ENCODE peak calls at places on chromosomes 6 and 20, in ten cellular contexts. W is fibroblast of lung; Z is right atrium auricular region; B is HCT116; X is endothelial cell; I is tibial nerve; Q is adrenal gland; J is activated CD8-positive, alpha-beta T cell treated with anti-CD3 and anti-CD28 coated beads for 36 hours; F is GM12864; N is fibroblast of pulmonary artery. D is an unnamed sample.

GRCh38 chr6:125170376-125170775 is 16.8 kb downstream of the TPD52L1 start:
- DNase-seq in J (no peak), B (no peak), W (peak), X (no peak), F (no peak), N (peak), I (no peak), Z (no peak), Q (peak), D (no peak)

GRCh38 chr20:4556781-4557180 is 164.9 kb upstream of the PRND start:
- DNase-seq in W (no peak), Q (no peak), F (no peak), B (no peak), Z (no peak), N (no peak), J (no peak), I (no peak), X (no peak), D (no peak)

GRCh38 chr6:44047801-44048200 is 79.5 kb downstream of the MRPL14 start:
- DNase-seq in F (no peak), B (no peak), N (no peak), Q (no peak), X (no peak), W (no peak), Z (no peak), J (no peak), I (no peak), D (no peak)

GRCh38 chr6:43457643-43458042 is 2.3 kb upstream of the DLK2 start:
- DNase-seq in Q (no peak), X (no peak), N (no peak), I (no peak), J (no peak), B (no peak), F (no peak), Z (no peak), W (no peak), D (no peak)

GRCh38 chr20:25302596-25302995 is 54.7 kb downstream of the PYGB start:
- DNase-seq in F (no peak), X (no peak), I (no peak), J (no peak), Z (no peak), B (no peak), Q (no peak), N (no peak), W (no peak), D (no peak)

GRCh38 chr6:140071601-140072062 is 697.2 kb upstream of the CITED2 start:
- DNase-seq in X (no peak), Q (no peak), Z (no peak), J (no peak), W (peak), F (no peak), B (no peak), N (peak), I (no peak), D (no peak)

GRCh38 chr20:34058831-34059230 is 53.2 kb downstream of the EIF2S2 start:
- DNase-seq in F (no peak), I (no peak), Z (no peak), W (no peak), J (peak), B (no peak), Q (no peak), X (no peak), N (no peak), D (no peak)

GRCh38 chr6:2504495-2505064 is 246.1 kb downstream of the MYLK4 start:
- DNase-seq in Z (no peak), J (no peak), B (no peak), X (no peak), I (no peak), W (no peak), N (no peak), F (no peak), Q (no peak), D (no peak)

GRCh38 chr6:112289039-112289566 is 34.7 kb upstream of the LAMA4 start:
- DNase-seq in Z (peak), I (peak), J (no peak), B (no peak), N (peak), X (no peak), Q (no peak), W (peak), F (no peak), D (no peak)

GRCh38 chr6:30810813-30811329 is 66.5 kb upstream of the IER3 start:
- DNase-seq in Z (no peak), J (peak), X (no peak), B (peak), N (no peak), Q (no peak), F (peak), W (no peak), I (no peak), D (peak)

GRCh38 chr6:129309154-129309553 is 400.8 kb downstream of the ARHGAP18 start:
- DNase-seq in Q (no peak), X (no peak), Z (no peak), F (no peak), J (no peak), N (no peak), W (no peak), I (no peak), B (no peak), D (no peak)

GRCh38 chr6:147561742-147562141 is 53.3 kb downstream of the SAMD5 start:
- DNase-seq in W (no peak), I (no peak), Q (no peak), B (no peak), F (no peak), Z (no peak), J (no peak), X (no peak), N (no peak), D (no peak)

GRCh38 chr20:577167-577791 is 32.8 kb downstream of the TCF15 start:
- DNase-seq in J (no peak), I (no peak), F (no peak), W (no peak), Z (no peak), X (no peak), Q (no peak), B (peak), N (peak), D (no peak)

GRCh38 chr20:47502271-47502730 is 614 bp downstream of the NCOA3 start:
- DNase-seq in J (peak), B (no peak), I (no peak), F (no peak), Z (no peak), X (no peak), N (peak), Q (peak), W (peak), D (no peak)
- TF ChIP-seq CTCF in J (no peak), B (no peak), I (no peak), F (no peak), Z (no peak), X (no peak), N (no peak), Q (no peak), W (no peak), D (no peak)

GRCh38 chr6:63351995-63352586 is 32.3 kb upstream of the LGSN start:
- DNase-seq in X (no peak), W (peak), N (peak), F (peak), Z (no peak), I (no peak), B (peak), Q (no peak), J (no peak), D (peak)

GRCh38 chr6:63349401-63349800 is 29.6 kb upstream of the LGSN start:
- DNase-seq in W (no peak), F (no peak), X (no peak), J (no peak), I (no peak), Z (no peak), N (no peak), Q (no peak), B (no peak), D (no peak)

GRCh38 chr6:63353282-63353630 is 33.5 kb upstream of the LGSN start:
- DNase-seq in Z (no peak), Q (no peak), J (no peak), F (no peak), X (no peak), I (no peak), B (no peak), N (no peak), W (no peak), D (no peak)

GRCh38 chr6:63355632-63356031 is 35.8 kb upstream of the LGSN start:
- DNase-seq in B (no peak), I (no peak), X (no peak), Z (no peak), W (no peak), J (no peak), F (no peak), N (no peak), Q (no peak), D (no peak)

GRCh38 chr6:63352587-63353281 is 33.0 kb upstream of the LGSN start:
- DNase-seq in Z (no peak), F (peak), B (peak), W (peak), N (peak), Q (peak), J (no peak), X (peak), I (no peak), D (peak)
- TF ChIP-seq CTCF in Z (peak), F (peak), B (peak), W (peak), N (peak), Q (peak), J (no peak), X (no peak), I (peak), D (peak)

GRCh38 chr6:132734694-132735236 is 20.9 kb upstream of the VNN1 start:
- DNase-seq in Z (no peak), J (no peak), Q (no peak), I (no peak), X (no peak), N (peak), F (no peak), B (peak), W (peak), D (no peak)
- TF ChIP-seq CTCF in Z (no peak), J (no peak), Q (no peak), I (no peak), X (no peak), N (peak), F (peak), B (peak), W (peak), D (no peak)

GRCh38 chr6:34030831-34031566 is 114.9 kb downstream of the GRM4 start:
- DNase-seq in J (no peak), X (no peak), B (no peak), Q (no peak), Z (no peak), N (no peak), W (no peak), F (no peak), I (no peak), D (no peak)
- TF ChIP-seq CTCF in J (no peak), X (no peak), B (no peak), Q (no peak), Z (no peak), N (no peak), W (no peak), F (no peak), I (no peak), D (no peak)

GRCh38 chr6:37891072-37891471 is 71.5 kb downstream of the ZFAND3 start:
- DNase-seq in B (no peak), Z (no peak), N (no peak), I (no peak), F (no peak), J (no peak), W (no peak), Q (no peak), X (no peak), D (no peak)
- TF ChIP-seq CTCF in B (no peak), Z (no peak), N (no peak), I (no peak), F (no peak), J (no peak), W (no peak), Q (no peak), X (no peak), D (no peak)